ENCODE peak calls at places on chromosomes 16 and 17, in eight cellular contexts. W, M, D, F, X, B, G and S are unnamed samples.

GRCh38 chr17:81514735-81515529 is 2.3 kb upstream of the ACTG1 start:
- DNase-seq in W (peak), M (peak), D (peak), F (peak), X (peak), B (peak), G (peak), S (peak)

GRCh38 chr16:79599256-79599836 is 1.2 kb downstream of the MAF start:
- DNase-seq in W (no peak), M (no peak), D (peak), F (no peak), X (no peak), B (peak), G (peak), S (peak)

GRCh38 chr17:44905006-44906000 is 6.1 kb upstream of the EFTUD2 start:
- DNase-seq in W (no peak), M (peak), D (no peak), F (no peak), X (no peak), B (no peak), G (peak), S (no peak)

GRCh38 chr16:54270711-54271110 is 15.9 kb downstream of the IRX3 start:
- DNase-seq in W (no peak), M (no peak), D (no peak), F (no peak), X (no peak), B (no peak), G (no peak), S (no peak)

GRCh38 chr17:77670125-77670524 is 288.4 kb upstream of the TNRC6C start:
- DNase-seq in W (peak), M (no peak), D (no peak), F (no peak), X (no peak), B (no peak), G (no peak), S (no peak)

GRCh38 chr17:28725166-28725659 is 820 bp downstream of the TLCD1 start:
- DNase-seq in W (peak), M (peak), D (no peak), F (no peak), X (no peak), B (no peak), G (peak), S (no peak)

GRCh38 chr16:89363621-89364393 is 126.6 kb downstream of the ANKRD11 start:
- DNase-seq in W (peak), M (peak), D (peak), F (peak), X (peak), B (no peak), G (peak), S (no peak)

GRCh38 chr17:75635610-75636202 is 2.5 kb downstream of the SMIM5 start:
- DNase-seq in W (no peak), M (no peak), D (no peak), F (no peak), X (no peak), B (peak), G (peak), S (no peak)

GRCh38 chr17:164536-165235 is 16.8 kb downstream of the DOC2B start:
- DNase-seq in W (peak), M (peak), D (peak), F (no peak), X (no peak), B (peak), G (peak), S (no peak)

GRCh38 chr16:66605177-66605999 is 884 bp downstream of the CMTM3 start:
- DNase-seq in W (peak), M (peak), D (peak), F (peak), X (peak), B (peak), G (no peak), S (no peak)

GRCh38 chr17:2789700-2790099 is 6.5 kb upstream of the RAP1GAP2 start:
- DNase-seq in W (no peak), M (no peak), D (no peak), F (no peak), X (no peak), B (no peak), G (no peak), S (no peak)

GRCh38 chr16:49355923-49356665 is 17.5 kb upstream of the C16orf78 start:
- DNase-seq in W (no peak), M (no peak), D (no peak), F (no peak), X (no peak), B (peak), G (no peak), S (no peak)

GRCh38 chr17:63694974-63695773 is 4.8 kb downstream of the LIMD2 start:
- DNase-seq in W (no peak), M (no peak), D (no peak), F (no peak), X (no peak), B (no peak), G (no peak), S (peak)

GRCh38 chr16:53080345-53081031 is 25.7 kb downstream of the CHD9 start:
- DNase-seq in W (peak), M (peak), D (peak), F (no peak), X (peak), B (no peak), G (no peak), S (no peak)

GRCh38 chr17:17119533-17119932 is 77.3 kb downstream of the MPRIP start:
- DNase-seq in W (peak), M (peak), D (peak), F (peak), X (peak), B (peak), G (peak), S (no peak)